ENCODE peak calls at places on chromosomes 3 and 15, in four cellular contexts. F is mesenteric fat pad, X is A172, K is pancreas. U is an unnamed sample.

GRCh38 chr15:56056626-56057025 is 63.2 kb upstream of the NEDD4 start:
- DNase-seq in X (no peak), F (no peak), K (no peak), U (no peak)

GRCh38 chr3:197183582-197183981 is 114.8 kb downstream of the DLG1 start:
- DNase-seq in F (no peak), X (no peak), K (no peak), U (no peak)

GRCh38 chr3:56758539-56758981 is 43.2 kb downstream of the ARHGEF3 start:
- DNase-seq in K (peak), X (peak), F (no peak), U (no peak)

GRCh38 chr3:105259505-105259904 is 107.2 kb upstream of the ALCAM start:
- DNase-seq in X (no peak), K (no peak), F (no peak), U (no peak)

GRCh38 chr3:46112296-46112695 is 85.0 kb upstream of the XCR1 start:
- DNase-seq in F (no peak), K (no peak), X (peak), U (no peak)

GRCh38 chr15:55959744-55960143 is 33.7 kb downstream of the NEDD4 start:
- DNase-seq in K (no peak), X (no peak), F (no peak), U (no peak)

GRCh38 chr15:90145259-90145658 is 43.0 kb upstream of the IDH2 start:
- DNase-seq in K (peak), F (no peak), X (no peak), U (no peak)

GRCh38 chr15:78209646-78210348 is 24.6 kb downstream of the ACSBG1 start:
- DNase-seq in X (no peak), F (peak), K (peak), U (no peak)

GRCh38 chr3:180571831-180572578 is 30.0 kb upstream of the TTC14 start:
- DNase-seq in F (no peak), K (no peak), X (no peak), U (no peak)